ENCODE peak calls at places on chromosomes 11 and 22, in eight cellular contexts. I is endothelial cell; H is stimulated activated CD4-positive, alpha-beta T cell treated with anti-CD3 and anti-CD28 coated beads, Interleukin-2, amount 100 ng/mL, for 48 hours; Y is GM19239; T is GM13977; D is choroid plexus epithelial cell; P is memory B cell; C is body of pancreas. A is an unnamed sample.
A peak's percentile ranks its signal among the peaks of the same experiment; 100 is the strongest.

GRCh38 chr11:61609970-61610347 is 29.1 kb upstream of the SYT7 start:
- DNase-seq in D (no peak), C (peak; percentile 54), H (no peak), P (no peak), Y (no peak), I (no peak), T (no peak), A (no peak)

GRCh38 chr22:31046591-31047226 is 34.4 kb upstream of the SMTN start:
- DNase-seq in P (no peak), I (peak; percentile 83), T (no peak), H (no peak), Y (no peak), D (peak; percentile 86), C (peak; percentile 47), A (no peak)

GRCh38 chr22:33023119-33023827 is 34.9 kb downstream of the SYN3 start:
- DNase-seq in C (no peak), D (no peak), Y (no peak), I (no peak), H (no peak), P (no peak), T (no peak), A (no peak)

GRCh38 chr11:47185305-47186075 is 744 bp downstream of the PACSIN3 start:
- DNase-seq in I (peak; percentile 30), P (no peak), Y (no peak), C (peak; percentile 75), T (no peak), H (no peak), D (no peak), A (no peak)

GRCh38 chr11:129946965-129947364 is 51.6 kb upstream of the NFRKB start:
- DNase-seq in Y (no peak), D (no peak), P (no peak), T (no peak), C (no peak), H (no peak), I (no peak), A (no peak)

GRCh38 chr11:68751331-68751856 is at the start of gene TESMIN:
- DNase-seq in C (peak; percentile 93), I (peak; percentile 95), H (peak; percentile 98), Y (peak; percentile 95), T (peak; percentile 99), P (peak; percentile 97), D (peak; percentile 63), A (no peak)

GRCh38 chr22:44633647-44634046 is 68.4 kb upstream of the PRR5 start:
- DNase-seq in Y (no peak), H (no peak), C (no peak), D (no peak), T (no peak), P (no peak), I (no peak), A (no peak)

GRCh38 chr11:61893981-61894380 is 2.6 kb upstream of the FADS3 start:
- DNase-seq in Y (no peak), C (no peak), D (peak; percentile 95), P (no peak), T (no peak), I (no peak), H (no peak), A (peak; percentile 75)

GRCh38 chr11:80096736-80097135 is 655.9 kb upstream of the TENM4 start:
- DNase-seq in I (no peak), Y (no peak), C (no peak), H (no peak), T (no peak), D (peak; percentile 79), P (no peak), A (peak; percentile 72)

GRCh38 chr22:43796567-43796966 is 15.5 kb downstream of the EFCAB6 start:
- DNase-seq in D (peak; percentile 67), Y (no peak), C (no peak), P (no peak), I (peak; percentile 16), T (no peak), H (no peak), A (peak; percentile 11)

GRCh38 chr11:46446343-46446751 is 54.8 kb upstream of the CHRM4 start:
- DNase-seq in I (no peak), P (no peak), D (peak; percentile 60), H (no peak), C (no peak), Y (no peak), T (no peak), A (peak; percentile 28)

GRCh38 chr22:40347300-40347699 is 1.0 kb downstream of the ADSL start:
- DNase-seq in C (no peak), H (no peak), I (no peak), T (no peak), Y (no peak), D (no peak), P (no peak), A (no peak)

GRCh38 chr22:23675502-23676415 is 15.1 kb upstream of the RGL4 start:
- DNase-seq in H (no peak), Y (peak; percentile 23), C (peak; percentile 56), P (no peak), I (no peak), T (no peak), D (peak; percentile 16), A (no peak)

GRCh38 chr22:35253946-35254345 is 3.3 kb upstream of the HMGXB4 start:
- DNase-seq in I (no peak), C (no peak), H (no peak), Y (no peak), D (no peak), T (no peak), P (no peak), A (no peak)